ENCODE peak calls at places on chromosomes 13 and 19, in ten cellular contexts. K is activated T-cell treated with anti-CD3 and anti-CD28 coated beads, Interleukin-2, amount 50 U/mL, for 24 hours; X is activated B cell treated with CpG ODN at 0.5 μM for 24 hours; M is astrocyte of the hippocampus; U is stromal cell of bone marrow; B is neural crest cell; P is RWPE1; Y is SHP77 treated with DMSO at 0.1 percent for 48 hours; E is HCEC 1CT; G is heart left ventricle. V is an unnamed sample.

GRCh38 chr13:112702341-112702982 is 12.6 kb downstream of the ATP11A start:
- DNase-seq in G (no peak), X (no peak), K (no peak), U (no peak), P (no peak), M (no peak), E (no peak), B (no peak), Y (no peak), V (no peak)

GRCh38 chr13:30159446-30159839 is 147.9 kb downstream of the KATNAL1 start:
- DNase-seq in B (no peak), Y (no peak), P (peak), M (peak), X (no peak), E (peak), G (no peak), K (peak), U (peak), V (no peak)

GRCh38 chr13:46527237-46527636 is 25.7 kb upstream of the LRCH1 start:
- DNase-seq in Y (no peak), K (no peak), U (no peak), B (no peak), E (no peak), M (no peak), G (no peak), X (no peak), P (no peak), V (no peak)

GRCh38 chr13:99894835-99895427 is 76.6 kb downstream of the ZIC5 start:
- DNase-seq in Y (no peak), M (peak), B (no peak), X (no peak), P (no peak), U (no peak), G (no peak), E (no peak), K (no peak), V (no peak)

GRCh38 chr13:80473695-80474094 is 132.8 kb upstream of the SPRY2 start:
- DNase-seq in U (peak), P (peak), X (no peak), Y (peak), K (no peak), E (peak), M (peak), G (no peak), B (no peak), V (no peak)

GRCh38 chr19:30388327-30388726 is 16.1 kb downstream of the ZNF536 start:
- DNase-seq in B (no peak), U (no peak), P (no peak), X (no peak), G (no peak), Y (no peak), M (no peak), E (no peak), K (no peak), V (no peak)

GRCh38 chr13:33678906-33679657 is 138.9 kb upstream of the RFC3 start:
- DNase-seq in P (peak), K (peak), U (no peak), E (no peak), M (peak), B (peak), X (peak), Y (peak), G (peak), V (no peak)

GRCh38 chr19:14563989-14564650 is 7.7 kb downstream of the NDUFB7 start:
- DNase-seq in U (no peak), K (peak), P (peak), M (no peak), X (no peak), B (no peak), Y (no peak), E (peak), G (peak), V (peak)

GRCh38 chr19:17330546-17331253 is 4.0 kb downstream of the ANO8 start:
- DNase-seq in X (no peak), U (no peak), Y (no peak), M (no peak), G (no peak), P (no peak), K (no peak), B (no peak), E (no peak), V (no peak)

GRCh38 chr19:39858541-39858940 is 12.4 kb upstream of the FBL start:
- DNase-seq in M (no peak), P (no peak), U (no peak), K (no peak), X (no peak), B (no peak), Y (no peak), E (no peak), G (no peak), V (no peak)

GRCh38 chr19:6699935-6700334 is 20.5 kb downstream of the C3 start:
- DNase-seq in E (no peak), K (no peak), G (no peak), M (no peak), Y (no peak), X (no peak), B (no peak), U (no peak), P (no peak), V (no peak)

GRCh38 chr13:77062097-77062496 is 35.1 kb upstream of the FBXL3 start:
- DNase-seq in K (no peak), U (no peak), M (no peak), E (peak), B (no peak), P (no peak), G (no peak), X (no peak), Y (no peak), V (no peak)

GRCh38 chr13:105806335-105806920 is 729.0 kb downstream of the EFNB2 start:
- DNase-seq in U (no peak), P (no peak), M (peak), K (no peak), E (no peak), G (no peak), X (no peak), Y (no peak), B (no peak), V (no peak)

GRCh38 chr19:39254539-39255345 is 6.1 kb upstream of the IFNL4 start:
- DNase-seq in Y (no peak), G (no peak), M (no peak), P (no peak), E (no peak), U (no peak), K (no peak), X (no peak), B (no peak), V (no peak)

GRCh38 chr19:46692918-46693722 is 23.8 kb downstream of the PRKD2 start:
- DNase-seq in K (no peak), P (no peak), X (no peak), U (no peak), B (no peak), G (no peak), E (no peak), M (no peak), Y (no peak), V (no peak)

GRCh38 chr13:99985243-99985874 is 3.8 kb downstream of the ZIC2 start:
- DNase-seq in K (no peak), P (no peak), G (no peak), B (no peak), Y (no peak), X (no peak), M (peak), E (no peak), U (no peak), V (no peak)

GRCh38 chr19:47572635-47573034 is 313 bp downstream of the ZNF541 start:
- DNase-seq in K (no peak), E (no peak), M (no peak), X (no peak), U (no peak), G (no peak), P (no peak), B (no peak), Y (no peak), V (no peak)

GRCh38 chr13:21742041-21742440 is 71.2 kb downstream of the FGF9 start:
- DNase-seq in B (no peak), G (no peak), X (no peak), K (no peak), Y (no peak), M (no peak), U (no peak), P (no peak), E (no peak), V (no peak)

GRCh38 chr13:94344126-94344863 is 135.2 kb downstream of the DCT start:
- DNase-seq in X (no peak), K (no peak), G (no peak), B (no peak), U (peak), P (no peak), M (no peak), Y (peak), E (peak), V (no peak)

GRCh38 chr13:81017525-81018152 is 676.7 kb upstream of the SPRY2 start:
- DNase-seq in G (no peak), Y (peak), E (peak), K (no peak), B (no peak), M (peak), U (peak), P (peak), X (no peak), V (no peak)

GRCh38 chr13:22915442-22916082 is 265.2 kb upstream of the SGCG start:
- DNase-seq in B (peak), Y (no peak), P (peak), K (no peak), E (no peak), M (peak), X (no peak), U (peak), G (no peak), V (no peak)

GRCh38 chr19:49713236-49713845 is 22.4 kb downstream of the CPT1C start:
- DNase-seq in U (no peak), B (no peak), P (peak), Y (no peak), X (no peak), E (no peak), K (no peak), G (no peak), M (no peak), V (no peak)

GRCh38 chr13:111623170-111623569 is 302.7 kb downstream of the TEX29 start:
- DNase-seq in B (no peak), P (no peak), X (no peak), K (no peak), U (no peak), M (no peak), G (no peak), E (no peak), Y (no peak), V (no peak)

GRCh38 chr19:1837625-1838105 is 10.6 kb downstream of the REXO1 start:
- DNase-seq in E (no peak), K (peak), U (no peak), G (no peak), B (peak), P (peak), Y (no peak), X (peak), M (peak), V (no peak)

GRCh38 chr19:29410974-29411615 is 114.7 kb upstream of the VSTM2B start:
- DNase-seq in K (no peak), Y (no peak), U (no peak), X (no peak), B (no peak), M (no peak), P (no peak), G (no peak), E (no peak), V (no peak)